ENCODE peak calls at places on chromosomes 1 and 21, in five cellular contexts. One of them, this sample, is unnamed.

GRCh38 chr1:156901966-156902922 is 8.7 kb downstream of the PEAR1 start:
- DNase-seq in CD8-positive, alpha-beta T cell: no peak
- DNase-seq in T follicular helper cell: no peak
- DNase-seq in GM12865: no peak
- DNase-seq in CD4-positive, alpha-beta T cell: no peak
- DNase-seq in this sample: no peak

GRCh38 chr1:238111081-238111480 is 220.4 kb upstream of the ZP4 start:
- DNase-seq in CD8-positive, alpha-beta T cell: no peak
- DNase-seq in T follicular helper cell: no peak
- DNase-seq in GM12865: no peak
- DNase-seq in CD4-positive, alpha-beta T cell: no peak
- DNase-seq in this sample: no peak

GRCh38 chr21:22791986-22792560 is 1793.9 kb downstream of the NCAM2 start:
- DNase-seq in CD8-positive, alpha-beta T cell: no peak
- DNase-seq in T follicular helper cell: no peak
- DNase-seq in GM12865: peak
- DNase-seq in CD4-positive, alpha-beta T cell: no peak
- DNase-seq in this sample: no peak

GRCh38 chr21:24716306-24716918 is 890.9 kb downstream of the MRPL39 start:
- DNase-seq in CD8-positive, alpha-beta T cell: no peak
- DNase-seq in T follicular helper cell: no peak
- DNase-seq in GM12865: no peak
- DNase-seq in CD4-positive, alpha-beta T cell: no peak
- DNase-seq in this sample: no peak

GRCh38 chr1:213936571-213936970 is 51.2 kb upstream of the PROX1 start:
- DNase-seq in CD8-positive, alpha-beta T cell: no peak
- DNase-seq in T follicular helper cell: no peak
- DNase-seq in GM12865: no peak
- DNase-seq in CD4-positive, alpha-beta T cell: no peak
- DNase-seq in this sample: no peak

GRCh38 chr1:173475564-173476196 is 1.5 kb upstream of the PRDX6 start:
- DNase-seq in CD8-positive, alpha-beta T cell: no peak
- DNase-seq in T follicular helper cell: no peak
- DNase-seq in GM12865: peak
- DNase-seq in CD4-positive, alpha-beta T cell: no peak
- DNase-seq in this sample: peak

GRCh38 chr1:163509126-163509525 is 187.4 kb downstream of the NUF2 start:
- DNase-seq in CD8-positive, alpha-beta T cell: no peak
- DNase-seq in T follicular helper cell: no peak
- DNase-seq in GM12865: no peak
- DNase-seq in CD4-positive, alpha-beta T cell: no peak
- DNase-seq in this sample: peak

GRCh38 chr1:110412576-110412975 is 5.1 kb upstream of the LAMTOR5 start:
- DNase-seq in CD8-positive, alpha-beta T cell: peak
- DNase-seq in T follicular helper cell: peak
- DNase-seq in GM12865: peak
- DNase-seq in CD4-positive, alpha-beta T cell: peak
- DNase-seq in this sample: peak

GRCh38 chr1:67312630-67313029 is 5.0 kb downstream of the IL12RB2 start:
- DNase-seq in CD8-positive, alpha-beta T cell: no peak
- DNase-seq in T follicular helper cell: no peak
- DNase-seq in GM12865: no peak
- DNase-seq in CD4-positive, alpha-beta T cell: no peak
- DNase-seq in this sample: no peak

GRCh38 chr1:43293171-43293570 is 7.6 kb upstream of the TIE1 start:
- DNase-seq in CD8-positive, alpha-beta T cell: no peak
- DNase-seq in T follicular helper cell: no peak
- DNase-seq in GM12865: no peak
- DNase-seq in CD4-positive, alpha-beta T cell: no peak
- DNase-seq in this sample: peak

GRCh38 chr1:24027838-24028468 is 47.8 kb upstream of the SRSF10 start:
- DNase-seq in CD8-positive, alpha-beta T cell: no peak
- DNase-seq in T follicular helper cell: no peak
- DNase-seq in GM12865: peak
- DNase-seq in CD4-positive, alpha-beta T cell: no peak
- DNase-seq in this sample: peak

GRCh38 chr1:30974536-30974935 is 66.0 kb upstream of the SDC3 start:
- DNase-seq in CD8-positive, alpha-beta T cell: no peak
- DNase-seq in T follicular helper cell: no peak
- DNase-seq in GM12865: no peak
- DNase-seq in CD4-positive, alpha-beta T cell: no peak
- DNase-seq in this sample: no peak

GRCh38 chr1:114079596-114080190 is 74.0 kb downstream of the SYT6 start:
- DNase-seq in CD8-positive, alpha-beta T cell: no peak
- DNase-seq in T follicular helper cell: no peak
- DNase-seq in GM12865: no peak
- DNase-seq in CD4-positive, alpha-beta T cell: no peak
- DNase-seq in this sample: no peak

GRCh38 chr1:7366955-7367665 is 404.0 kb upstream of the VAMP3 start:
- DNase-seq in CD8-positive, alpha-beta T cell: no peak
- DNase-seq in T follicular helper cell: no peak
- DNase-seq in GM12865: no peak
- DNase-seq in CD4-positive, alpha-beta T cell: no peak
- DNase-seq in this sample: no peak